ENCODE peak calls at places on chromosome 4, in six cellular contexts. L, E, Z, Q, N and U are unnamed samples.

GRCh38 chr4:11623726-11624037 is 195.0 kb upstream of the HS3ST1 start:
- DNase-seq in L (no peak), E (no peak), Z (peak), Q (peak), N (no peak), U (no peak)

GRCh38 chr4:48985976-48986653 is at the start of gene CWH43:
- DNase-seq in L (no peak), E (no peak), Z (no peak), Q (no peak), N (no peak), U (no peak)

GRCh38 chr4:135243960-135244561 is 1042.5 kb upstream of the PABPC4L start:
- DNase-seq in L (no peak), E (peak), Z (no peak), Q (no peak), N (no peak), U (no peak)

GRCh38 chr4:106266201-106266600 is 49.8 kb downstream of the TBCK start:
- DNase-seq in L (peak), E (peak), Z (peak), Q (peak), N (no peak), U (no peak)

GRCh38 chr4:111213520-111213919 is 590.6 kb upstream of the PITX2 start:
- DNase-seq in L (no peak), E (no peak), Z (no peak), Q (no peak), N (no peak), U (no peak)

GRCh38 chr4:85790582-85790981 is 315.6 kb downstream of the ARHGAP24 start:
- DNase-seq in L (no peak), E (no peak), Z (no peak), Q (no peak), N (no peak), U (no peak)

GRCh38 chr4:148300877-148301276 is 141.3 kb downstream of the NR3C2 start:
- DNase-seq in L (peak), E (no peak), Z (no peak), Q (peak), N (no peak), U (no peak)

GRCh38 chr4:20615492-20616136 is 84.6 kb upstream of the PACRGL start:
- DNase-seq in L (no peak), E (peak), Z (no peak), Q (no peak), N (no peak), U (no peak)